ENCODE peak calls at places on chromosome 2, in seven cellular contexts. One of them, this sample, is unnamed. For H3K4me1, the result is how much of the 10 kb centered on the place peaks cover.

GRCh38 chr2:192700934-192701333 is 506.2 kb upstream of the TMEFF2 start:
- DNase-seq in pancreas: no peak
- DNase-seq in left ventricle myocardium inferior: no peak
- DNase-seq in mesendoderm: no peak
- DNase-seq in right lobe of liver: no peak
- DNase-seq in right cardiac atrium: no peak
- DNase-seq in suprapubic skin: no peak
- DNase-seq in this sample: no peak

GRCh38 chr2:1728821-1729220 is 15.5 kb downstream of the PXDN start:
- DNase-seq in right cardiac atrium: peak
- DNase-seq in suprapubic skin: peak
- DNase-seq in right lobe of liver: no peak
- DNase-seq in pancreas: no peak
- DNase-seq in mesendoderm: peak
- DNase-seq in left ventricle myocardium inferior: peak
- DNase-seq in this sample: no peak

GRCh38 chr2:98807221-98807620 is 76.3 kb upstream of the MGAT4A start:
- DNase-seq in right lobe of liver: no peak
- DNase-seq in suprapubic skin: no peak
- DNase-seq in mesendoderm: no peak
- DNase-seq in pancreas: no peak
- DNase-seq in left ventricle myocardium inferior: no peak
- DNase-seq in right cardiac atrium: no peak
- DNase-seq in this sample: no peak

GRCh38 chr2:158006961-158007664 is 94.6 kb upstream of the UPP2 start:
- DNase-seq in suprapubic skin: no peak
- DNase-seq in pancreas: peak
- DNase-seq in left ventricle myocardium inferior: no peak
- DNase-seq in right lobe of liver: no peak
- DNase-seq in mesendoderm: peak
- DNase-seq in right cardiac atrium: no peak
- DNase-seq in this sample: no peak

GRCh38 chr2:43269706-43270105 is 43.3 kb upstream of the ZFP36L2 start:
- DNase-seq in pancreas: no peak
- DNase-seq in right cardiac atrium: peak
- DNase-seq in mesendoderm: no peak
- DNase-seq in right lobe of liver: no peak
- DNase-seq in suprapubic skin: peak
- DNase-seq in left ventricle myocardium inferior: peak
- DNase-seq in this sample: peak

GRCh38 chr2:65530547-65531320 is 98.3 kb upstream of the SPRED2 start:
- DNase-seq in pancreas: no peak
- DNase-seq in right cardiac atrium: no peak
- DNase-seq in left ventricle myocardium inferior: no peak
- DNase-seq in mesendoderm: no peak
- DNase-seq in suprapubic skin: no peak
- DNase-seq in right lobe of liver: no peak
- DNase-seq in this sample: no peak

GRCh38 chr2:88245109-88245508 is 75.0 kb downstream of the THNSL2 start:
- DNase-seq in right cardiac atrium: no peak
- DNase-seq in left ventricle myocardium inferior: no peak
- DNase-seq in right lobe of liver: no peak
- DNase-seq in pancreas: no peak
- DNase-seq in mesendoderm: no peak
- DNase-seq in suprapubic skin: no peak
- DNase-seq in this sample: no peak

GRCh38 chr2:218039171-218039570 is 29.9 kb upstream of the RUFY4 start:
- DNase-seq in right lobe of liver: no peak
- DNase-seq in left ventricle myocardium inferior: no peak
- DNase-seq in right cardiac atrium: no peak
- DNase-seq in pancreas: no peak
- DNase-seq in mesendoderm: no peak
- DNase-seq in suprapubic skin: no peak
- DNase-seq in this sample: no peak

GRCh38 chr2:132593171-132593570 is 76.8 kb downstream of the LYPD1 start:
- DNase-seq in left ventricle myocardium inferior: no peak
- DNase-seq in pancreas: no peak
- DNase-seq in right cardiac atrium: no peak
- DNase-seq in mesendoderm: peak
- DNase-seq in suprapubic skin: no peak
- DNase-seq in right lobe of liver: no peak
- DNase-seq in this sample: no peak

DNA sequence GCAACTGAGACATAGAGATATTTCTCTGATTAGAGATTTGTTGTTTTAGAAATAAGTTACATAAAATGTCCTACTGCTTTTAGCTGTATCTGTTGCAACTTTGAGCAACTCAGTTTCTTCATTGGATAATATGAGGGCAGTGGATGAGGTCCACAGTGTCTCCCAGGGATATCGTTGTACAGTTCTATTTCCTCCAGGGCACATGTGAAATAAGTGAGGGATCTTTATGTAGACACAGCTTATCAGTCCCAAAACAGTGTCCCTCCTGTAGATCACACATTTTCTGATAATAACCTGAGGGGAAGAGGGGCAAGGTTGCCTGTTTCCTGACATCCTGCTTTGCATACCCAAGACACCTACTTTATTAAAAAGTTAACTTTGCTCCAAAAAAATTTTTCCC is 1231.2 kb upstream of the ZEB2 start:
- DNase-seq in right lobe of liver: no peak
- DNase-seq in mesendoderm: peak
- DNase-seq in right cardiac atrium: no peak
- DNase-seq in left ventricle myocardium inferior: no peak
- DNase-seq in pancreas: no peak
- DNase-seq in suprapubic skin: no peak
- DNase-seq in this sample: no peak
- H3K27ac ChIP-seq in right lobe of liver: no peak
- H3K27ac ChIP-seq in mesendoderm: no peak
- H3K27ac ChIP-seq in right cardiac atrium: peak
- H3K27ac ChIP-seq in left ventricle myocardium inferior: peak
- H3K27ac ChIP-seq in pancreas: no peak
- H3K27ac ChIP-seq in suprapubic skin: peak
- H3K27ac ChIP-seq in this sample: peak

GRCh38 chr2:230326453-230327417 is at the start of gene SP140L:
- DNase-seq in pancreas: peak
- DNase-seq in right cardiac atrium: peak
- DNase-seq in suprapubic skin: no peak
- DNase-seq in mesendoderm: peak
- DNase-seq in right lobe of liver: peak
- DNase-seq in left ventricle myocardium inferior: peak
- DNase-seq in this sample: peak

GRCh38 chr2:230330206-230330605 is 3.2 kb downstream of the SP140L start:
- DNase-seq in suprapubic skin: no peak
- DNase-seq in left ventricle myocardium inferior: no peak
- DNase-seq in right lobe of liver: no peak
- DNase-seq in right cardiac atrium: no peak
- DNase-seq in pancreas: no peak
- DNase-seq in mesendoderm: no peak
- DNase-seq in this sample: peak

GRCh38 chr2:230325316-230326243 is 1.4 kb upstream of the SP140L start:
- DNase-seq in pancreas: no peak
- DNase-seq in left ventricle myocardium inferior: no peak
- DNase-seq in right lobe of liver: no peak
- DNase-seq in suprapubic skin: no peak
- DNase-seq in mesendoderm: no peak
- DNase-seq in right cardiac atrium: no peak
- DNase-seq in this sample: no peak

GRCh38 chr2:230328155-230328458 is 1.1 kb downstream of the SP140L start:
- DNase-seq in right lobe of liver: no peak
- DNase-seq in mesendoderm: no peak
- DNase-seq in right cardiac atrium: no peak
- DNase-seq in suprapubic skin: no peak
- DNase-seq in pancreas: no peak
- DNase-seq in left ventricle myocardium inferior: no peak
- DNase-seq in this sample: no peak

GRCh38 chr2:230327418-230328154 is 593 bp downstream of the SP140L start:
- DNase-seq in pancreas: no peak
- DNase-seq in suprapubic skin: no peak
- DNase-seq in right lobe of liver: no peak
- DNase-seq in mesendoderm: no peak
- DNase-seq in right cardiac atrium: no peak
- DNase-seq in left ventricle myocardium inferior: no peak
- DNase-seq in this sample: no peak
- H3K4me3 ChIP-seq in pancreas: no peak
- H3K4me3 ChIP-seq in suprapubic skin: peak
- H3K4me3 ChIP-seq in right lobe of liver: peak
- H3K4me3 ChIP-seq in mesendoderm: no peak
- H3K4me3 ChIP-seq in right cardiac atrium: peak
- H3K4me3 ChIP-seq in left ventricle myocardium inferior: peak
- H3K4me3 ChIP-seq in this sample: peak

GRCh38 chr2:109175350-109175678 is 46.3 kb downstream of the SH3RF3 start:
- DNase-seq in suprapubic skin: no peak
- DNase-seq in pancreas: no peak
- DNase-seq in mesendoderm: no peak
- DNase-seq in right cardiac atrium: no peak
- DNase-seq in left ventricle myocardium inferior: no peak
- DNase-seq in right lobe of liver: no peak
- DNase-seq in this sample: no peak

GRCh38 chr2:109172556-109173105 is 43.6 kb downstream of the SH3RF3 start:
- DNase-seq in mesendoderm: no peak
- DNase-seq in pancreas: no peak
- DNase-seq in suprapubic skin: no peak
- DNase-seq in right lobe of liver: no peak
- DNase-seq in left ventricle myocardium inferior: no peak
- DNase-seq in right cardiac atrium: no peak
- DNase-seq in this sample: no peak

GRCh38 chr2:109174214-109174613 is 45.2 kb downstream of the SH3RF3 start:
- DNase-seq in pancreas: no peak
- DNase-seq in right cardiac atrium: no peak
- DNase-seq in mesendoderm: no peak
- DNase-seq in right lobe of liver: no peak
- DNase-seq in left ventricle myocardium inferior: no peak
- DNase-seq in suprapubic skin: no peak
- DNase-seq in this sample: no peak

GRCh38 chr2:109174626-109175349 is 45.8 kb downstream of the SH3RF3 start:
- DNase-seq in right cardiac atrium: no peak
- DNase-seq in right lobe of liver: no peak
- DNase-seq in mesendoderm: no peak
- DNase-seq in left ventricle myocardium inferior: no peak
- DNase-seq in suprapubic skin: no peak
- DNase-seq in pancreas: no peak
- DNase-seq in this sample: no peak

GRCh38 chr2:109173311-109174171 is 44.5 kb downstream of the SH3RF3 start:
- DNase-seq in left ventricle myocardium inferior: peak
- DNase-seq in pancreas: no peak
- DNase-seq in mesendoderm: peak
- DNase-seq in right cardiac atrium: peak
- DNase-seq in suprapubic skin: peak
- DNase-seq in right lobe of liver: no peak
- DNase-seq in this sample: peak
- H3K4me1 ChIP-seq in left ventricle myocardium inferior: half or more
- H3K4me1 ChIP-seq in pancreas: under half
- H3K4me1 ChIP-seq in mesendoderm: under half
- H3K4me1 ChIP-seq in right cardiac atrium: under half
- H3K4me1 ChIP-seq in suprapubic skin: under half
- H3K4me1 ChIP-seq in right lobe of liver: under half
- H3K4me1 ChIP-seq in this sample: half or more

GRCh38 chr2:71277536-71278103 is 50.7 kb upstream of the PAIP2B start:
- DNase-seq in suprapubic skin: no peak
- DNase-seq in right cardiac atrium: peak
- DNase-seq in mesendoderm: peak
- DNase-seq in right lobe of liver: peak
- DNase-seq in left ventricle myocardium inferior: peak
- DNase-seq in pancreas: no peak
- DNase-seq in this sample: peak
- H3K27ac ChIP-seq in suprapubic skin: no peak
- H3K27ac ChIP-seq in right cardiac atrium: peak
- H3K27ac ChIP-seq in mesendoderm: no peak
- H3K27ac ChIP-seq in right lobe of liver: peak
- H3K27ac ChIP-seq in left ventricle myocardium inferior: peak
- H3K27ac ChIP-seq in pancreas: no peak
- H3K27ac ChIP-seq in this sample: peak

DNA sequence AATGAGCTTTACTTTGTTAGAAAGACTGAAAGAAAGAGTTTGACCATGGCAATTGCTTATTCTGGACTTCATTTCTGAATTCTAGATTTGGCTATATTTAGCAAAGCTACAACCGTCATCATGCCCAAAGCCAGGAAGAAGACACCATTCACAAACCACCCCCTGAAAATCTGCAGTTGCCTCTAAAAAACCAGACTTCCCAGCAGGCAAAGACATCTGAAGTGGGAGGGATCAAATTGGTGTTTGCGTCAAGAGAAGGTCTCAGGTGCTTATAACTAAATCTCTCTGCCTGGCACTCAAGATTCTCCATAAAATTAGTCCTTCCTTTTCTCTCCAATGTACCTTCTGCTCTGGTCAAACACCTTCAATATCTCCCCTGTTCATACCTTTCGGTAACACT is 5.6 kb downstream of the AAK1 start:
- DNase-seq in right cardiac atrium: no peak
- DNase-seq in pancreas: no peak
- DNase-seq in suprapubic skin: no peak
- DNase-seq in right lobe of liver: no peak
- DNase-seq in left ventricle myocardium inferior: no peak
- DNase-seq in mesendoderm: no peak
- DNase-seq in this sample: no peak
- H3K4me3 ChIP-seq in right cardiac atrium: no peak
- H3K4me3 ChIP-seq in pancreas: no peak
- H3K4me3 ChIP-seq in suprapubic skin: no peak
- H3K4me3 ChIP-seq in right lobe of liver: no peak
- H3K4me3 ChIP-seq in left ventricle myocardium inferior: no peak
- H3K4me3 ChIP-seq in mesendoderm: no peak
- H3K4me3 ChIP-seq in this sample: no peak

This sample was measured in gastrocnemius medialis.